ENCODE peak calls at places on chromosome 16, in five cellular contexts. R is body of pancreas, P is IMR-90, K is transverse colon, O is erythroblast. I is an unnamed sample.

GRCh38 chr16:35352431-35352830 is 1893.0 kb downstream of the TP53TG3F start:
- DNase-seq in K (no peak), O (no peak), R (no peak), P (no peak), I (peak)

GRCh38 chr16:57194512-57194911 is 8.4 kb downstream of the RSPRY1 start:
- DNase-seq in P (peak), O (no peak), K (no peak), R (no peak), I (no peak)

GRCh38 chr16:75288596-75289120 is 37.2 kb upstream of the BCAR1 start:
- DNase-seq in P (no peak), K (no peak), R (no peak), O (no peak), I (no peak)

GRCh38 chr16:12927591-12927990 is 26.2 kb downstream of the SHISA9 start:
- DNase-seq in P (no peak), K (no peak), O (no peak), R (no peak), I (no peak)

GRCh38 chr16:72878301-72879269 is 169.3 kb downstream of the ZFHX3 start:
- DNase-seq in R (peak), O (no peak), K (no peak), P (peak), I (peak)

GRCh38 chr16:28531777-28532744 is 6.7 kb downstream of the NUPR1 start:
- DNase-seq in O (no peak), R (peak), K (peak), P (no peak), I (peak)

GRCh38 chr16:87221633-87222032 is 95.6 kb downstream of the C16orf95 start:
- DNase-seq in O (no peak), K (no peak), R (no peak), P (no peak), I (no peak)

GRCh38 chr16:13634253-13634652 is 285.7 kb upstream of the ERCC4 start:
- DNase-seq in K (no peak), R (no peak), P (no peak), O (no peak), I (no peak)

GRCh38 chr16:31093132-31093703 is 1.4 kb downstream of the VKORC1 start:
- DNase-seq in R (no peak), K (peak), P (peak), O (no peak), I (no peak)

GRCh38 chr16:30119428-30119827 is 3.6 kb downstream of the MAPK3 start:
- DNase-seq in K (no peak), P (peak), O (no peak), R (no peak), I (no peak)

GRCh38 chr16:81445926-81446317 is 1.3 kb downstream of the CMIP start:
- DNase-seq in R (peak), P (no peak), O (no peak), K (no peak), I (no peak)

GRCh38 chr16:81446318-81447275 is 2.0 kb downstream of the CMIP start:
- DNase-seq in O (peak), P (peak), R (peak), K (peak), I (no peak)

GRCh38 chr16:81448154-81449131 is 3.8 kb downstream of the CMIP start:
- DNase-seq in P (no peak), R (peak), K (peak), O (peak), I (no peak)

GRCh38 chr16:81449241-81449640 is 4.6 kb downstream of the CMIP start:
- DNase-seq in O (no peak), K (no peak), P (no peak), R (no peak), I (no peak)

GRCh38 chr16:81447383-81448101 is 2.9 kb downstream of the CMIP start:
- DNase-seq in R (peak), O (no peak), P (no peak), K (peak), I (no peak)
- TF ChIP-seq POLR2A in R (peak), O (no peak), P (no peak), K (peak), I (no peak)

DNA sequence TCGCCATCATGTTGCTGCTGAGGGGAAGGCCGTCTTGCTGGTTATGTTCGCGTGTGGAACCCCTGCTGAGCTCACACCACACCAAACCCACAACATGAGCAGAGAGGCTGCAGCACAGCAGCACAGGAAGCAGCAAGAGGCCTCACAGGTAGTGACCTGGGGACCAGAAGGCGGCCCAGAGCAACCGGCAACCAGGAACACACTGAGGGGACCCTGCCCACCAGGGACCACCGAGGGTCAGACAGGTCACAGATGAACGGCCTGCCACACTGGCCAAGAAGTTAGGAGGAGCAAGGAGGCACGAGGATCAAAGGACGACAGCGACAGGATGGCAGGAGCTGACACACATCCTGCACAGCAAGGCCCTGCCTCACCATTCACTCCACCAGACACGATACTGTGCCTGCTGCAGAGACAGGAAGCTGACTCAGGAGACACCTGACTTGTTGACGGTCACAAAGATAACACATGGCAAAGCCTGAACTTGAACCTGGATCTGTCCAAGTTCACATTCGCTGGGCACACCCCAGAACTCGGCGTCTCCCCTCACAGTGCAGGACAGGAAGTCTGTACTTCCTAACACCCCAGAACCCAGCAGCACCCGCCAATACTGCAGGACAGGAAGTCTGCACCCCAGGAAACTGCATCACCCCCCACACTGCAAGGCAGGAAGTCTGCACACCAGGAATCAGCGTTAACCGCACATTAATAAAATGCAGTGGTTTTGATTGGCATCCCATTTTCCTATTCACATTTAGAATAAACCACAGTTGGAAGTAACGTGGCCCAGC is 98.5 kb downstream of the ZNF778 start:
- DNase-seq in O (no peak), R (peak), P (peak), K (peak), I (no peak)
- TF ChIP-seq POLR2A in O (no peak), R (no peak), P (no peak), K (no peak), I (no peak)

GRCh38 chr16:85839681-85840240 is 40.3 kb downstream of the COX4I1 start:
- DNase-seq in K (no peak), O (no peak), P (no peak), R (no peak), I (no peak)

GRCh38 chr16:85838876-85839585 is 39.5 kb downstream of the COX4I1 start:
- DNase-seq in R (no peak), O (no peak), P (no peak), K (no peak), I (no peak)

GRCh38 chr16:85836706-85837582 is 37.4 kb downstream of the COX4I1 start:
- DNase-seq in P (no peak), O (no peak), K (no peak), R (no peak), I (no peak)

GRCh38 chr16:85840395-85840794 is 40.9 kb downstream of the COX4I1 start:
- DNase-seq in K (no peak), R (no peak), P (no peak), O (no peak), I (no peak)

DNA sequence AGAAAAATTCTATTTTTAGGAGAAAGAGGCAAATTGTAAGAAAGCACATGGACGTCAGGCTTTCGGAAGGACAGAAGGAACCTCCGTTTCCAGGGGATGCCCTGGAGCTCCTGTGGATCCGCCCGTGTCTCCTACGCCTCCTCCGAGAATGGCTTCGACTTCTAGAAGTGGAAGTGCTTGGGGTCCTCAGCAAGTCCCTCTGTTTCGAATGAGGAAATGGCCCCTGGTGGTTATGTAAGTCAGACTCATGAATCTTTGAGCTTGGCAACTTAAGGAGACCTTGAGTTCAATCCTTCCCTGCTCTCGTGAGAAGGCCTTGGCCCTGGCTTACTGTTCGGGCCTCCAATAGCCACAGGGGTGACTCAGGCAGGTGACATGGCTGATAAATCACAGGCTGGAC is 38.9 kb downstream of the COX4I1 start:
- DNase-seq in K (no peak), P (no peak), O (no peak), R (peak), I (no peak)
- TF ChIP-seq POLR2A in K (no peak), P (no peak), O (no peak), R (no peak), I (no peak)

GRCh38 chr16:11794991-11795886 is 1.8 kb downstream of the ZC3H7A start:
- DNase-seq in K (no peak), O (peak), P (no peak), R (no peak), I (no peak)

GRCh38 chr16:11795887-11796226 is 1.2 kb downstream of the ZC3H7A start:
- DNase-seq in K (no peak), O (no peak), P (no peak), R (no peak), I (no peak)

GRCh38 chr16:11797957-11798299 is 870 bp upstream of the ZC3H7A start:
- DNase-seq in O (no peak), K (no peak), P (no peak), R (peak), I (no peak)

GRCh38 chr16:11797166-11797956 is at the start of gene ZC3H7A:
- DNase-seq in K (peak), R (peak), P (peak), O (peak), I (peak)

GRCh38 chr16:11796227-11797165 is 562 bp downstream of the ZC3H7A start:
- DNase-seq in R (peak), K (peak), O (peak), P (peak), I (peak)
- TF ChIP-seq POLR2A in R (peak), K (peak), O (no peak), P (no peak), I (no peak)

DNA sequence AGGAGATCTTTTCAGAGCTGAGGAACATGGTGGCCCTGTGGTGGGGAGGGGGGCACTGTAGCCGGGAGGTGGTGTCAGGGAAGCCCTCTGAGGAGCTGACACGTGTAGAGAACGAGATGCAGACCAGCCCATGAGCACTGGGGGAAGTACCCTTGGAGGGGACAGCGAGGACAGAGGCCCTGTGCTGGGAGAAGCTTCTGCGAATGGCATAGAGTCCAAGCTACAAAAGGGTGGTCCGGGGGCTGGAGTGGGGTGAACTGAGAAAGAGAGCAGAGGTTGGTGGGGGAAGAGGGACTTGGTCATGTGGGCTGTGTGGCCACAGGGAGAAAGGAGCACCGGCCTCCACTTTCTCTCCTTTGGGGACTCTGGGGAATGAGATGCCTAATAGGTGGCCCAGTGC is 270.8 kb downstream of the CBLN1 start:
- DNase-seq in K (no peak), O (no peak), R (no peak), P (no peak), I (no peak)
- TF ChIP-seq POLR2A in K (no peak), O (no peak), R (no peak), P (no peak), I (no peak)

DNA sequence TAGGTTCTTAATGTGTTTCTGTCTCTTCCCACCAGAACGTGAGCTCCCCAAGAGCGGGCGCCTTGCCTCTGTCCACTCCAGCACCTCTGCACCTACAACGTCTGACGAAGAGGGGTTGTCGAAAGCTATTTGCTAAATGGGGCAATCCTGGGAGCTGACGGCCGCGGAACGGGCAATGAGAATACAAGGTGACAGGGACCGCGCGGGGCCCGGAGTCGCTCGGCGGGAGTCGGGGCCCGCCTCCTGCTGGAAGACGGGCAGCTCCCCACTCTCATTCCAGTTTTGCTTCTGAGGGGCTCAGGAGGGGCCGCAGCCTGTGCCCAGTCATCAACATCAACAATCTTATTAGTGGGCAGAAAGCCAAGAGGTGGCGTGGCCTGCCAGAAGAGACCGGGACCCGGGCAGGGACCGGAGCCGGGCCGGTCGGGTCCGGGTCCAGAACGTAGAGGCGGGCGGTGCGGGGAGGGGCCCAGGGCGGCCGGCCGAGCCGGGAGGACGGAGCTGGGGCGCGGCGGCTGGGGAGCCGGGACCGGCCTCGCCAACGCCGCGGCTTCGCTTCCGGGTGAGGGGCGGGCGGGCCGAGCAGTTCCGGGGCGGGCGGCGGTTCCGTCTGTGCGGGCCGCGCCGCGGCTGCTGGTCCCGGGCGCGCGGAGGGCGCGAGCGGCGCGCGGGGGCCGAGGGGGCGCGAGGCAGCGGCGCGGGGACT is at the start of gene MOSMO:
- DNase-seq in K (peak), P (peak), O (peak), R (peak), I (peak)
- TF ChIP-seq POLR2A in K (peak), P (peak), O (peak), R (peak), I (no peak)

GRCh38 chr16:11251525-11252481 is 4.2 kb downstream of the SOCS1 start:
- DNase-seq in O (no peak), P (peak), K (peak), R (peak), I (no peak)
- TF ChIP-seq POLR2A in O (peak), P (peak), K (no peak), R (no peak), I (no peak)

GRCh38 chr16:2001456-2002355 is 7.9 kb downstream of the ZNF598 start:
- DNase-seq in O (no peak), P (no peak), K (no peak), R (no peak), I (no peak)
- TF ChIP-seq POLR2A in O (no peak), P (no peak), K (no peak), R (no peak), I (no peak)